ENCODE peak calls at places on chromosomes 6 and 20, in seven cellular contexts. A is brain microvascular endothelial cell; K is heart right ventricle; I is sigmoid colon; Z is CD4-positive, alpha-beta T cell; M is A549; E is GM12878. N is an unnamed sample.

GRCh38 chr6:71082033-71082620 is 125.3 kb upstream of the B3GAT2 start:
- DNase-seq in A (no peak), Z (no peak), K (no peak), I (no peak), E (no peak), M (no peak), N (no peak)

GRCh38 chr20:33305591-33306057 is 22.6 kb downstream of the BPIFB1 start:
- DNase-seq in M (no peak), K (no peak), Z (no peak), E (no peak), A (peak; percentile 2), I (no peak), N (no peak)

GRCh38 chr6:136326038-136326561 is 36.5 kb upstream of the BCLAF1 start:
- DNase-seq in K (no peak), E (no peak), I (no peak), M (no peak), Z (no peak), A (no peak), N (no peak)

GRCh38 chr20:20073851-20074252 is 21.5 kb downstream of the CFAP61 start:
- DNase-seq in I (no peak), M (no peak), K (no peak), E (no peak), A (no peak), Z (no peak), N (no peak)

GRCh38 chr6:14373648-14374437 is 256.3 kb downstream of the CD83 start:
- DNase-seq in M (no peak), K (no peak), Z (no peak), I (no peak), E (no peak), A (no peak), N (no peak)

GRCh38 chr6:98844244-98845161 is 10.1 kb downstream of the POU3F2 start:
- DNase-seq in A (no peak), E (no peak), M (no peak), K (no peak), Z (no peak), I (no peak), N (no peak)

GRCh38 chr6:1310628-1311399 is 1.1 kb upstream of the FOXQ1 start:
- DNase-seq in M (no peak), Z (no peak), K (no peak), I (no peak), E (no peak), A (no peak), N (no peak)

GRCh38 chr6:32852844-32853540 is 512 bp downstream of the TAP1 start:
- DNase-seq in E (no peak), Z (peak; percentile 42), K (peak; percentile 34), I (peak; percentile 80), A (peak; percentile 22), M (peak; percentile 21), N (peak; percentile 68)

GRCh38 chr20:8200220-8200619 is 68.2 kb downstream of the PLCB1 start:
- DNase-seq in A (no peak), E (no peak), I (no peak), Z (no peak), M (no peak), K (no peak), N (no peak)

GRCh38 chr6:130885392-130886192 is 58.4 kb downstream of the SMLR1 start:
- DNase-seq in Z (peak; percentile 73), K (peak; percentile 83), A (peak; percentile 75), E (peak; percentile 45), I (peak; percentile 78), M (peak; percentile 40), N (no peak)

GRCh38 chr20:56592817-56593216 is 36.3 kb upstream of the TFAP2C start:
- DNase-seq in A (no peak), K (no peak), Z (no peak), I (no peak), E (no peak), M (no peak), N (no peak)
- H3K27ac ChIP-seq in A (no peak overlapping the region), K (no peak overlapping the region), Z (no peak overlapping the region), I (no peak overlapping the region), E (no peak overlapping the region), M (peak overlapping the region; percentile 74), N (no peak overlapping the region)

GRCh38 chr6:148328876-148329567 is 13.6 kb upstream of the SASH1 start:
- DNase-seq in A (no peak), Z (no peak), M (no peak), E (no peak), K (no peak), I (no peak), N (no peak)

GRCh38 chr6:148336901-148337300 is 5.7 kb upstream of the SASH1 start:
- DNase-seq in K (no peak), M (no peak), Z (no peak), I (no peak), A (no peak), E (no peak), N (no peak)

GRCh38 chr6:148329568-148330299 is 12.9 kb upstream of the SASH1 start:
- DNase-seq in I (no peak), E (no peak), A (peak; percentile 34), Z (no peak), M (no peak), K (no peak), N (no peak)

GRCh38 chr6:148335582-148335981 is 7.1 kb upstream of the SASH1 start:
- DNase-seq in M (peak; percentile 25), Z (no peak), E (no peak), K (no peak), I (no peak), A (peak; percentile 27), N (no peak)

GRCh38 chr6:148332088-148332487 is 10.6 kb upstream of the SASH1 start:
- DNase-seq in K (no peak), E (no peak), M (no peak), A (no peak), I (no peak), Z (no peak), N (no peak)
- H3K27ac ChIP-seq in K (no peak overlapping the region), E (no peak overlapping the region), M (no peak overlapping the region), A (no peak overlapping the region), I (no peak overlapping the region), Z (no peak overlapping the region), N (no peak overlapping the region)

GRCh38 chr20:62984666-62985065 is 22.1 kb downstream of the BHLHE23 start:
- DNase-seq in I (no peak), E (no peak), K (no peak), A (no peak), Z (no peak), M (no peak), N (no peak)
- H3K27ac ChIP-seq in I (no peak overlapping the region), E (no peak overlapping the region), K (no peak overlapping the region), A (no peak overlapping the region), Z (no peak overlapping the region), M (no peak overlapping the region), N (no peak overlapping the region)

DNA sequence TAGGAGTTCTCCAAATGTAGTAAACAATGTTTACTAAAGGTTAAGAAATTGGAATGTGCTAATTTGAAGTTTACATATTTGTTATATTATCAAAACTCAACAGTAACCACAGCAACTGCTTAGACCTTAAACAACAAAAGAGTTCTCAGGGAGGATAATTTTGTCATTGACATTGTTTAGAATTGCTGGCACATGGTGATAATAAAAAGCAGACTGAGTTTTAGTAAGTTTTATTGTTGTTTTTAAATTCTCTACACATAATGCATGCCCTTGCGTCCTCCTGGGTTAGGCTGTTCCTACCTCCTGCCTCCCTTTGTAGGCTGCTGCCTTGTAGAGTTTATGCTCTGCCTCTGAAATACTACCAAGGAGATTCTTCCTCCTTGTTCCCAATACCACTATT is 28.7 kb downstream of the LAMA4 start:
- DNase-seq in Z (no peak), I (no peak), A (no peak), E (no peak), K (no peak), M (no peak), N (no peak)
- H3K27ac ChIP-seq in Z (no peak overlapping the region), I (peak overlapping the region; percentile 88), A (no peak overlapping the region), E (no peak overlapping the region), K (no peak overlapping the region), M (no peak overlapping the region), N (no peak overlapping the region)

N was measured in right atrium auricular region.